ENCODE peak calls at places on chromosome 17, in ten cellular contexts. E is choroid plexus epithelial cell, V is A549, L is tibial artery, D is fibroblast of the aortic adventitia, T is IMR-90, B is MM.1S, N is AG09309, R is foreskin keratinocyte, H is PC-3. F is an unnamed sample.

GRCh38 chr17:4945176-4945943 is 3.0 kb downstream of the PFN1 start:
- DNase-seq in E (peak), V (peak), L (peak), D (peak), T (peak), B (peak), N (peak), R (peak), H (peak), F (peak)

GRCh38 chr17:11485336-11485735 is 112.9 kb upstream of the DNAH9 start:
- DNase-seq in E (no peak), V (no peak), L (no peak), D (no peak), T (no peak), B (no peak), N (no peak), R (no peak), H (no peak), F (no peak)

GRCh38 chr17:32696426-32696825 is 180.5 kb downstream of the MYO1D start:
- DNase-seq in E (no peak), V (no peak), L (no peak), D (no peak), T (no peak), B (no peak), N (no peak), R (no peak), H (peak), F (no peak)

GRCh38 chr17:78399693-78400144 is 21.3 kb downstream of the PGS1 start:
- DNase-seq in E (no peak), V (no peak), L (no peak), D (no peak), T (no peak), B (no peak), N (no peak), R (peak), H (peak), F (no peak)

GRCh38 chr17:79517812-79518211 is 93.0 kb downstream of the RBFOX3 start:
- DNase-seq in E (no peak), V (no peak), L (no peak), D (no peak), T (no peak), B (no peak), N (no peak), R (no peak), H (no peak), F (no peak)

GRCh38 chr17:79965806-79966205 is 69.9 kb downstream of the TBC1D16 start:
- DNase-seq in E (no peak), V (no peak), L (peak), D (no peak), T (no peak), B (no peak), N (no peak), R (no peak), H (no peak), F (no peak)

GRCh38 chr17:33945641-33946546 is 309.2 kb upstream of the CCL2 start:
- DNase-seq in E (no peak), V (no peak), L (no peak), D (no peak), T (no peak), B (no peak), N (no peak), R (no peak), H (no peak), F (no peak)

GRCh38 chr17:19460695-19461094 is 49.7 kb downstream of the RNF112 start:
- DNase-seq in E (no peak), V (no peak), L (no peak), D (peak), T (no peak), B (no peak), N (no peak), R (no peak), H (no peak), F (no peak)

GRCh38 chr17:17417718-17418151 is 59.1 kb upstream of the MED9 start:
- DNase-seq in E (no peak), V (no peak), L (peak), D (no peak), T (no peak), B (no peak), N (no peak), R (no peak), H (no peak), F (no peak)

GRCh38 chr17:34756670-34757021 is 177.3 kb downstream of the TMEM132E start:
- DNase-seq in E (no peak), V (no peak), L (no peak), D (no peak), T (no peak), B (no peak), N (peak), R (no peak), H (peak), F (no peak)

GRCh38 chr17:49217651-49218413 is 7.3 kb downstream of the ABI3 start:
- DNase-seq in E (no peak), V (no peak), L (peak), D (no peak), T (no peak), B (no peak), N (no peak), R (no peak), H (no peak), F (no peak)

GRCh38 chr17:34177642-34178041 is 77.4 kb upstream of the CCL2 start:
- DNase-seq in E (peak), V (no peak), L (no peak), D (peak), T (peak), B (no peak), N (peak), R (no peak), H (no peak), F (peak)

GRCh38 chr17:37698132-37698615 is 46.7 kb downstream of the HNF1B start:
- DNase-seq in E (peak), V (peak), L (no peak), D (no peak), T (peak), B (no peak), N (no peak), R (peak), H (peak), F (peak)

GRCh38 chr17:7558544-7559306 is at the start of gene TNFSF13:
- DNase-seq in E (no peak), V (no peak), L (peak), D (no peak), T (no peak), B (no peak), N (no peak), R (no peak), H (no peak), F (no peak)

GRCh38 chr17:47741793-47742145 is 8.7 kb downstream of the TBX21 start:
- DNase-seq in E (no peak), V (no peak), L (no peak), D (no peak), T (peak), B (no peak), N (no peak), R (no peak), H (peak), F (no peak)

GRCh38 chr17:43423777-43424455 is 25.1 kb downstream of the ARL4D start:
- DNase-seq in E (no peak), V (no peak), L (no peak), D (no peak), T (no peak), B (no peak), N (no peak), R (no peak), H (no peak), F (no peak)

GRCh38 chr17:43416998-43417891 is 18.5 kb downstream of the ARL4D start:
- DNase-seq in E (peak), V (no peak), L (peak), D (peak), T (peak), B (no peak), N (no peak), R (no peak), H (peak), F (peak)

GRCh38 chr17:43418441-43419374 is 19.9 kb downstream of the ARL4D start:
- DNase-seq in E (peak), V (peak), L (peak), D (peak), T (peak), B (no peak), N (peak), R (peak), H (peak), F (peak)
- TF ChIP-seq CTCF in E (peak), V (peak), L (no peak), D (peak), T (no peak), B (no peak), N (no peak), R (peak), H (no peak), F (no peak)

DNA sequence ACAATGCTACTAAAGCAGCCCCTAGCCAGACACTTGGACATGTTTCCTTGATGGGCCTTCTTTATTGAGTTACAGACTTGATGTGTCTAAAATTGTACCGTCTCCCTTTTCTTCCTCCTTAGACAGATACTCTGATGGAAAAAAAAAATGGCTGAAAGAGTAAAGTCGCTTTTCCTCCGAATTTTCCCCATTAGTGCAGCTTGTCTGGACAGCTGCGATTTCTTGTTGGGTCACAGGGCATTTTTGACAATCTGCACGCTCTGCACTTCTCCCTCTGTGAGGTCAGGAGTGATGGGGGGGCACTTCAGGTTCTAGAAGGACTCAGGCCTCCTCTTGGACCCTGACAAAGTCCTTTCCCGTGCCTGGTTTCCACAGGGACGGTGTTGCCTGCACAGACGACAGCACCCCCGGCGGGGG is 968 bp upstream of the PRKAR1A start:
- DNase-seq in E (no peak), V (peak), L (no peak), D (peak), T (no peak), B (no peak), N (no peak), R (peak), H (no peak), F (no peak)
- TF ChIP-seq CTCF in E (peak), V (no peak), L (no peak), D (no peak), T (no peak), B (peak), N (peak), R (no peak), H (peak), F (peak)

DNA sequence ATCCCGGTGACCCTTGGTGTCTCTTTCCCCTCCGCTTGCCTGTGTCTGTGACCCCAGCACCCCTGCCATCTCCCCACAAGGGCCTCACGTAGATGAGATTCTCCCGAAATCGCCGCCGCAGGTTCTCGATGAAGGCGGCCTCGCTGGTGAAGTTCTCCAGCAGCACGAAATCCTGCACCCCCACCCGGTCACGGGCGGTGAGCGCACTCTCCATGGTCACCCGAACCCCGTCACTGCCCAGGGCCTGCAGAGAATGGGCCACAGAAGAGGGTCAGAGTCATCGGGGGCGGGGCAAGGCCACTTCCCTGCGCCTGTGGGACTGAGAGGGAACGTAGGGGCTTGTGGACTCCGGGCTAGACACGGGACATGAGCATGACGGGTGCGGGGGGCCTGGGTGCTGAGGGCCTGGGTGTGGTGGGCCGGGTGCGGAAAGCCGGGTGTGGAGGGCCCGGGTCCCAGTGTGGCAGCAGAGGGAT is 8.4 kb downstream of the MYO1C start:
- DNase-seq in E (no peak), V (no peak), L (no peak), D (no peak), T (no peak), B (no peak), N (no peak), R (no peak), H (no peak), F (no peak)
- TF ChIP-seq CTCF in E (no peak), V (no peak), L (no peak), D (no peak), T (no peak), B (no peak), N (no peak), R (no peak), H (no peak), F (no peak)

GRCh38 chr17:64296246-64296645 is 33.2 kb upstream of the TEX2 start:
- DNase-seq in E (peak), V (no peak), L (no peak), D (no peak), T (peak), B (no peak), N (no peak), R (no peak), H (no peak), F (no peak)

GRCh38 chr17:64289652-64290051 is 26.6 kb upstream of the TEX2 start:
- DNase-seq in E (no peak), V (no peak), L (no peak), D (no peak), T (no peak), B (no peak), N (no peak), R (no peak), H (no peak), F (no peak)

GRCh38 chr17:64295146-64295545 is 32.1 kb upstream of the TEX2 start:
- DNase-seq in E (no peak), V (no peak), L (no peak), D (no peak), T (no peak), B (no peak), N (no peak), R (no peak), H (no peak), F (no peak)

GRCh38 chr17:64291268-64291851 is 28.3 kb upstream of the TEX2 start:
- DNase-seq in E (no peak), V (no peak), L (no peak), D (no peak), T (no peak), B (peak), N (no peak), R (no peak), H (peak), F (no peak)
- TF ChIP-seq CTCF in E (peak), V (peak), L (no peak), D (peak), T (peak), B (peak), N (peak), R (peak), H (peak), F (peak)

GRCh38 chr17:76404256-76404655 is 19.8 kb downstream of the SPHK1 start:
- DNase-seq in E (no peak), V (no peak), L (no peak), D (no peak), T (no peak), B (no peak), N (no peak), R (no peak), H (no peak), F (no peak)
- TF ChIP-seq CTCF in E (no peak), V (no peak), L (no peak), D (no peak), T (no peak), B (no peak), N (no peak), R (no peak), H (no peak), F (no peak)

GRCh38 chr17:44921122-44921882 is 6.0 kb upstream of the GFAP start:
- DNase-seq in E (peak), V (no peak), L (peak), D (no peak), T (no peak), B (no peak), N (no peak), R (no peak), H (no peak), F (no peak)

GRCh38 chr17:44918006-44918405 is 2.7 kb upstream of the GFAP start:
- DNase-seq in E (no peak), V (no peak), L (no peak), D (no peak), T (no peak), B (no peak), N (no peak), R (peak), H (no peak), F (no peak)

GRCh38 chr17:44919885-44920564 is 4.7 kb upstream of the GFAP start:
- DNase-seq in E (peak), V (peak), L (peak), D (peak), T (peak), B (peak), N (peak), R (peak), H (peak), F (peak)

GRCh38 chr17:44920565-44920940 is 5.3 kb upstream of the GFAP start:
- DNase-seq in E (no peak), V (no peak), L (peak), D (no peak), T (no peak), B (no peak), N (no peak), R (no peak), H (no peak), F (no peak)

DNA sequence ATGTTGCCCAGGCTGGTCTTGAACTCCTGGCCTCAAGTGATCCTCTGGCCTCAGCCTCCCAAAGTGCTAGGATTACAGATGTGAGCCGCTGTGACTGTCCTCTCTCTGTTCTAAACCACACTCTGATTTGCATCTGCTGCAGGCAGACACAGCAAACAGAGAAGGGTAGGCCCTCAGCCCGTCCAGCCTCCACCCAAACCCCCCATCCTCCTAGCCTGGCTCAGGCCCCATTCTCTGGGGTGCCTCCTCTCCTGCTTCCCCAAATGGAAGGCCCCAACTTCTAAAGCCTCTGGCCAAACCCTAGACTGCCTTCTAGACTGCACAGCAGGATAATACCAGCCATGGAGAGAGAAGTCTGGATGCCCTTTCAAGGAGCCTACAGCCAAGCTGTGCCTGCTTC is 4.1 kb upstream of the GFAP start:
- DNase-seq in E (no peak), V (no peak), L (peak), D (no peak), T (no peak), B (no peak), N (no peak), R (no peak), H (no peak), F (no peak)
- TF ChIP-seq CTCF in E (no peak), V (no peak), L (no peak), D (no peak), T (no peak), B (no peak), N (no peak), R (no peak), H (no peak), F (no peak)